ENCODE peak calls at places on chromosomes 11 and 22, in six cellular contexts. X, T, G, H, A and U are unnamed samples.

GRCh38 chr11:66002648-66003225 is 434 bp downstream of the BANF1 start:
- DNase-seq in X (peak), T (peak), G (no peak), H (peak), A (peak), U (peak)

GRCh38 chr11:134566311-134566710 is 154.3 kb upstream of the B3GAT1 start:
- DNase-seq in X (no peak), T (no peak), G (no peak), H (no peak), A (no peak), U (no peak)

GRCh38 chr11:60777106-60777505 is 8.0 kb upstream of the MS4A10 start:
- DNase-seq in X (no peak), T (no peak), G (no peak), H (no peak), A (no peak), U (no peak)

GRCh38 chr11:12217879-12218278 is 107.5 kb downstream of the MICAL2 start:
- DNase-seq in X (no peak), T (no peak), G (no peak), H (no peak), A (no peak), U (no peak)

GRCh38 chr11:17197431-17197898 is 10.3 kb downstream of the PIK3C2A start:
- DNase-seq in X (no peak), T (no peak), G (no peak), H (no peak), A (peak), U (no peak)

GRCh38 chr22:27113211-27114030 is 456.0 kb downstream of the MIAT start:
- DNase-seq in X (peak), T (peak), G (no peak), H (no peak), A (peak), U (peak)

GRCh38 chr22:32185821-32186220 is 19.1 kb downstream of the RFPL2 start:
- DNase-seq in X (no peak), T (no peak), G (no peak), H (no peak), A (no peak), U (no peak)

GRCh38 chr11:34926101-34926830 is 9.8 kb downstream of the PDHX start:
- DNase-seq in X (no peak), T (no peak), G (peak), H (no peak), A (peak), U (no peak)

GRCh38 chr11:67113231-67113721 is 5.8 kb upstream of the KDM2A start:
- DNase-seq in X (no peak), T (no peak), G (no peak), H (no peak), A (no peak), U (peak)

GRCh38 chr11:47466701-47467250 is 17.8 kb upstream of the RAPSN start:
- DNase-seq in X (no peak), T (peak), G (no peak), H (peak), A (no peak), U (peak)

GRCh38 chr11:46333129-46333947 is 13.9 kb upstream of the DGKZ start:
- DNase-seq in X (no peak), T (no peak), G (no peak), H (no peak), A (no peak), U (no peak)

GRCh38 chr11:69052343-69053168 is 3.8 kb downstream of the TPCN2 start:
- DNase-seq in X (no peak), T (no peak), G (no peak), H (no peak), A (no peak), U (no peak)

GRCh38 chr11:8812438-8812837 is 98.6 kb upstream of the AKIP1 start:
- DNase-seq in X (no peak), T (peak), G (no peak), H (peak), A (peak), U (peak)

GRCh38 chr22:50731811-50732624 is 6.0 kb upstream of the ACR start:
- DNase-seq in X (peak), T (peak), G (peak), H (no peak), A (peak), U (no peak)

GRCh38 chr11:88174627-88175003 is 628 bp downstream of the RAB38 start:
- DNase-seq in X (peak), T (peak), G (no peak), H (peak), A (no peak), U (peak)

GRCh38 chr11:125593113-125593761 is 585 bp downstream of the STT3A start:
- DNase-seq in X (peak), T (no peak), G (peak), H (no peak), A (peak), U (no peak)

GRCh38 chr11:125588505-125588904 is 4.1 kb upstream of the STT3A start:
- DNase-seq in X (no peak), T (no peak), G (peak), H (no peak), A (no peak), U (no peak)

GRCh38 chr11:125591659-125592304 is 870 bp upstream of the STT3A start:
- DNase-seq in X (peak), T (peak), G (peak), H (peak), A (peak), U (peak)

GRCh38 chr11:125594958-125595357 is 2.3 kb downstream of the STT3A start:
- DNase-seq in X (no peak), T (no peak), G (no peak), H (no peak), A (no peak), U (no peak)

GRCh38 chr11:125592305-125593112 is at the start of gene STT3A:
- DNase-seq in X (peak), T (peak), G (peak), H (peak), A (peak), U (peak)
- TF ChIP-seq EP300 in X (no peak), T (no peak), G (peak), H (peak), A (no peak), U (no peak)

GRCh38 chr11:13262096-13262495 is 15.5 kb upstream of the BMAL1 start:
- DNase-seq in X (no peak), T (no peak), G (no peak), H (no peak), A (no peak), U (no peak)
- H3K27ac ChIP-seq in X (peak), T (no peak), G (no peak), H (no peak), A (no peak), U (peak)

GRCh38 chr22:48287031-48287430 is 1524.6 kb downstream of the TBC1D22A start:
- DNase-seq in X (no peak), T (no peak), G (no peak), H (no peak), A (no peak), U (no peak)
- TF ChIP-seq EP300 in X (no peak), T (no peak), G (no peak), H (no peak), A (no peak), U (no peak)

GRCh38 chr11:2897048-2897447 is 11.5 kb upstream of the CDKN1C start:
- DNase-seq in X (no peak), T (no peak), G (no peak), H (no peak), A (no peak), U (no peak)

GRCh38 chr11:2896047-2896446 is 10.5 kb upstream of the CDKN1C start:
- DNase-seq in X (no peak), T (no peak), G (no peak), H (no peak), A (no peak), U (no peak)

GRCh38 chr11:2899080-2899783 is 13.7 kb upstream of the CDKN1C start:
- DNase-seq in X (no peak), T (no peak), G (no peak), H (no peak), A (no peak), U (peak)

GRCh38 chr11:2901196-2901796 is 15.7 kb upstream of the CDKN1C start:
- DNase-seq in X (no peak), T (no peak), G (no peak), H (peak), A (no peak), U (no peak)

DNA sequence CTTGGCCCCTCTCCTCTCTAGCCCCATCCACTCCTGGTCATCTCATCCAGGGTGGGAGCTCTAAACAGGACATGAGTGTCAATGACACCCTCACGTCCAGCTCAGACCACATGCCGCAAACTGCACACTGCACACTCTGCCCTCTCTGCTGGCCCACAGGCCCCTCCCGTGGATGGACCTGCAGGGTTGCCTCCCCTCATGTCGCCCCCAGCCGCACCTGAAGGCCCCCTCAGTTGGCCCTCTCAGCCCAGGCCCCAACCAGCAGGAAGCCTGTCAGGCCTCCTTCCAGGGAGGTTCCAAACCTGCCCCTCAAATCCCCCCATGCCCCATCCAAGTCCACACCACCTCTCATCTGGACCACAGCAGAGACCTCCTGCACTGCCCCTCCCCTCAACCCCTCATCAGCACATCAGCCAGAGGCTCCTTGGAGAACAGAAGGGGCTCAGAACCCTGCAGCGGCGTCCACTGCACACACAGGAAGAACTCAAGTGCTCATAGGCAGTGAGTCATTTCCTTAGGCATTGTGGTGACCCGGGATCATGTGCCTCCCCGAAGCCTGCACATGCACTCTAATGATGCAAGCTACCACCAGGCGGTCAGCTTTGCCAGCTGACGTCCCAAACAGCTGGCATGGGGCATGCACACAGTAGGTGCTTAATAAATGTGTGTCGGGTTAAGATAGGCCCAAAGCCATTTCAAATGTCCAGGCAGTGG is 12.9 kb upstream of the CDKN1C start:
- DNase-seq in X (no peak), T (peak), G (peak), H (peak), A (peak), U (peak)
- H3K27ac ChIP-seq in X (peak), T (peak), G (no peak), H (no peak), A (no peak), U (peak)

DNA sequence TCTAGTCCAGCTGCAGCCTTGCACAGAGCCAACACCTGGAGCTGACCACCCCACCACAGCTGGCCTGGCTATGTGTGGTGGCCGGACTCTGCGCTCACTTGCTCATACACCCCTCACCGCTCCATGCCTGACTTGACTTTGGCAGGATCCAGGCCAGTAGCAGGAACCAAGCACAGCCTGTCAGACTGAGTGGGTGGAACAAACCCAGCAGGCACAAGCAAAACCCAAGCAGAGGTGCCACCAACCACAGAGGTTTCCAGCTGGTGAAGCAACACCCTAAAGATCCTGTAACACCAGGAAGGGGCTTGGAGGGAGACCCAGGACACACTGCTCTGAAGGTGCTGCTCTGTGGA is 44.9 kb upstream of the WNT11 start:
- DNase-seq in X (no peak), T (no peak), G (no peak), H (no peak), A (no peak), U (no peak)
- TF ChIP-seq EP300 in X (no peak), T (no peak), G (no peak), H (no peak), A (no peak), U (no peak)

GRCh38 chr11:14655435-14655834 is 11.8 kb downstream of the PDE3B start:
- DNase-seq in X (no peak), T (no peak), G (peak), H (no peak), A (no peak), U (no peak)
- H3K27ac ChIP-seq in X (no peak), T (no peak), G (peak), H (no peak), A (no peak), U (no peak)